ENCODE peak calls at places on chromosomes 5 and 9, in five cellular contexts. W, U, S, X and Y are unnamed samples.

GRCh38 chr9:70490478-70490877 is 76.0 kb upstream of the KLF9 start:
- DNase-seq in W (no peak), U (no peak), S (no peak), X (no peak), Y (no peak)

GRCh38 chr5:55694152-55694830 is 17.8 kb downstream of the SLC38A9 start:
- DNase-seq in W (peak), U (peak), S (no peak), X (peak), Y (no peak)

GRCh38 chr5:132688536-132689409 is 15.0 kb downstream of the IL4 start:
- DNase-seq in W (no peak), U (no peak), S (no peak), X (no peak), Y (no peak)

GRCh38 chr9:123763910-123764588 is 165.9 kb downstream of the DENND1A start:
- DNase-seq in W (no peak), U (no peak), S (no peak), X (peak), Y (no peak)

GRCh38 chr5:149618581-149619248 is 37.4 kb downstream of the ARHGEF37 start:
- DNase-seq in W (peak), U (peak), S (peak), X (peak), Y (no peak)

GRCh38 chr5:113325054-113325453 is 109.7 kb downstream of the TSSK1B start:
- DNase-seq in W (no peak), U (peak), S (no peak), X (peak), Y (no peak)

GRCh38 chr9:104575451-104575850 is 6.5 kb downstream of the OR13C8 start:
- DNase-seq in W (no peak), U (no peak), S (no peak), X (no peak), Y (no peak)

GRCh38 chr5:171162165-171162564 is 146.9 kb upstream of the TLX3 start:
- DNase-seq in W (no peak), U (no peak), S (no peak), X (no peak), Y (no peak)

GRCh38 chr5:40399349-40399748 is 280.4 kb upstream of the PTGER4 start:
- DNase-seq in W (no peak), U (no peak), S (no peak), X (peak), Y (no peak)